ENCODE peak calls at places on chromosome 15, in seven cellular contexts. V is SK-N-SH, P is HCT116, Q is Panc1, D is K562, C is GM12878, X is sigmoid colon. Y is an unnamed sample.

GRCh38 chr15:62445244-62445643 is 280.2 kb upstream of the C2CD4B start:
- DNase-seq in C (no peak), X (no peak), P (no peak), D (no peak), V (no peak), Q (peak; percentile 32), Y (no peak)

GRCh38 chr15:48466825-48467224 is 135.6 kb downstream of the DUT start:
- DNase-seq in V (no peak), X (no peak), D (no peak), Q (no peak), P (no peak), C (no peak), Y (no peak)

GRCh38 chr15:41562784-41563198 is 3.8 kb downstream of the TYRO3 start:
- DNase-seq in V (no peak), X (no peak), Q (no peak), P (no peak), D (peak; percentile 80), C (no peak), Y (no peak)

GRCh38 chr15:68326711-68327412 is 49.3 kb downstream of the FEM1B start:
- DNase-seq in V (no peak), Q (no peak), D (no peak), X (no peak), P (no peak), C (no peak), Y (no peak)

GRCh38 chr15:52362497-52362896 is 66.9 kb upstream of the MYO5C start:
- DNase-seq in P (no peak), Q (no peak), C (no peak), X (no peak), V (no peak), D (no peak), Y (no peak)

GRCh38 chr15:26974120-26974780 is 3.3 kb downstream of the GABRG3 start:
- DNase-seq in V (peak; percentile 50), X (no peak), D (peak; percentile 14), Q (peak; percentile 0), C (no peak), P (no peak), Y (no peak)

GRCh38 chr15:62449638-62450037 is 284.6 kb upstream of the C2CD4B start:
- DNase-seq in P (no peak), X (no peak), Q (no peak), D (no peak), V (no peak), C (no peak), Y (no peak)

GRCh38 chr15:52440414-52440813 is 88.3 kb downstream of the MYO5A start:
- DNase-seq in X (no peak), C (no peak), D (no peak), Q (no peak), P (peak; percentile 45), V (no peak), Y (no peak)

GRCh38 chr15:55715355-55716076 is 27.4 kb downstream of the PRTG start:
- DNase-seq in Q (no peak), D (no peak), V (no peak), X (no peak), P (no peak), C (no peak), Y (no peak)

GRCh38 chr15:62486041-62486440 is 321.0 kb upstream of the C2CD4B start:
- DNase-seq in D (no peak), V (no peak), X (no peak), P (no peak), Q (no peak), C (no peak), Y (no peak)

GRCh38 chr15:45457641-45458539 is 64.7 kb downstream of the SLC30A4 start:
- DNase-seq in V (peak; percentile 74), P (peak; percentile 79), D (peak; percentile 76), C (peak; percentile 69), X (peak; percentile 78), Q (peak; percentile 87), Y (peak; percentile 82)

GRCh38 chr15:99123706-99124451 is 19.0 kb downstream of the SYNM start:
- DNase-seq in C (no peak), V (peak; percentile 93), D (peak; percentile 14), Q (no peak), X (peak; percentile 97), P (peak; percentile 86), Y (peak; percentile 46)

GRCh38 chr15:48790716-48791115 is 20.2 kb downstream of the CEP152 start:
- DNase-seq in C (no peak), V (no peak), Q (no peak), X (no peak), P (no peak), D (no peak), Y (no peak)

GRCh38 chr15:25090073-25090733 is 135.4 kb downstream of the SNRPN start:
- DNase-seq in D (no peak), P (no peak), C (no peak), X (no peak), V (no peak), Q (no peak), Y (no peak)

GRCh38 chr15:28105224-28105791 is 6.2 kb upstream of the OCA2 start:
- DNase-seq in V (no peak), P (no peak), Q (no peak), X (peak; percentile 50), C (no peak), D (no peak), Y (no peak)

GRCh38 chr15:63668601-63669000 is 71.4 kb downstream of the FBXL22 start:
- DNase-seq in Q (no peak), X (no peak), V (no peak), P (no peak), D (no peak), C (no peak), Y (no peak)

GRCh38 chr15:39130556-39131379 is 450.1 kb upstream of the THBS1 start:
- DNase-seq in C (no peak), P (no peak), D (no peak), X (no peak), Q (no peak), V (no peak), Y (no peak)

GRCh38 chr15:30023798-30024295 is 58.9 kb upstream of the GOLGA8J start:
- DNase-seq in D (no peak), V (no peak), Q (no peak), P (no peak), C (no peak), X (no peak), Y (no peak)

GRCh38 chr15:91946914-91947313 is 93.4 kb downstream of the SLCO3A1 start:
- DNase-seq in X (no peak), D (no peak), V (no peak), Q (no peak), C (no peak), P (no peak), Y (no peak)

GRCh38 chr15:75864213-75865059 is 21.2 kb downstream of the UBE2Q2 start:
- DNase-seq in X (no peak), V (no peak), P (no peak), Q (no peak), C (no peak), D (no peak), Y (no peak)

DNA sequence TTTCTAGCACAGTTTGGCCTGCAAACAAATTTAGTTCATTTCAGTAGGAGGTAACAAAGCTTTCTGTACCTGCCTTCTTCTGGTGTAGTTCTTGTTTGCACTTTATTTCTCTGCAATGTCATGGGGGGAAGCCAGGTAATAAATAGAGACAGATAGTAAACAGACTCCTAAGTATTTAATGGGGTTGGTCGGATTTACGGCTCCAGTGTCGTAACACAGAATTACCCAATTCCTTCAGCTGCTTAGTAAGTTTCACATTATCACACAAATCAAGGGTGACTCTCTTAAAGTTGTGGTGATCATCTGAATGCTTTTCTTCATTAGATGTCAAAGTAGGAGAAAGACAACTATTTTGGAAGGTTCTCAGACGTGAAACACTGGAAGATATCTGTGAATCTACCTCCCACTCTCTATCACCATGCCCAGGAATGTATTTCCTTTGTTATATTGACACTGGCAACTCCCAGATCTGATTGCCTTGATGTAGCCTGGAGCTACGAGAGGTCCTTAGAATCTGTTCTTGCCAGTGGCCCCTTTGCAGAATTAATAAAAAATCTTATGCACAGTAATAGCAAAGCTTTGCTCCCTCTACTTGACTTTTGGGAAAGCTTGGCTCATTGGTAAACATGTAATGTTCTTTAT is 25.0 kb upstream of the TMC3 start:
- DNase-seq in V (no peak), P (no peak), C (no peak), X (no peak), Q (no peak), D (no peak), Y (peak; percentile 70)
- H3K27ac ChIP-seq in V (no peak overlapping the region), P (no peak overlapping the region), C (no peak overlapping the region), X (no peak overlapping the region), Q (no peak overlapping the region), D (no peak overlapping the region), Y (peak overlapping the region; percentile 41)

GRCh38 chr15:73628976-73629854 is 4.0 kb downstream of the NPTN start:
- DNase-seq in X (no peak), D (no peak), P (no peak), Q (no peak), V (peak; percentile 35), C (no peak), Y (no peak)
- H3K4me1 ChIP-seq in X (no peaks in the 10 kb centered on the region), D (peaks cover 25% of the 10 kb centered on the region), P (peaks cover 10% of the 10 kb centered on the region), Q (peaks cover 37% of the 10 kb centered on the region), V (peaks cover 28% of the 10 kb centered on the region), C (peaks cover 22% of the 10 kb centered on the region), Y (peaks cover 5% of the 10 kb centered on the region)

GRCh38 chr15:81047948-81048347 is 47.2 kb downstream of the TLNRD1 start:
- DNase-seq in Q (no peak), P (no peak), D (no peak), C (no peak), X (no peak), V (no peak), Y (no peak)

GRCh38 chr15:81050259-81050658 is 49.5 kb downstream of the TLNRD1 start:
- DNase-seq in X (no peak), C (no peak), P (no peak), D (no peak), V (no peak), Q (no peak), Y (no peak)

GRCh38 chr15:81052046-81052445 is 51.3 kb downstream of the TLNRD1 start:
- DNase-seq in P (no peak), V (no peak), D (no peak), X (no peak), Q (no peak), C (no peak), Y (no peak)

GRCh38 chr15:81050806-81051205 is 50.1 kb downstream of the TLNRD1 start:
- DNase-seq in P (no peak), Q (no peak), D (no peak), C (no peak), X (no peak), V (no peak), Y (no peak)

DNA sequence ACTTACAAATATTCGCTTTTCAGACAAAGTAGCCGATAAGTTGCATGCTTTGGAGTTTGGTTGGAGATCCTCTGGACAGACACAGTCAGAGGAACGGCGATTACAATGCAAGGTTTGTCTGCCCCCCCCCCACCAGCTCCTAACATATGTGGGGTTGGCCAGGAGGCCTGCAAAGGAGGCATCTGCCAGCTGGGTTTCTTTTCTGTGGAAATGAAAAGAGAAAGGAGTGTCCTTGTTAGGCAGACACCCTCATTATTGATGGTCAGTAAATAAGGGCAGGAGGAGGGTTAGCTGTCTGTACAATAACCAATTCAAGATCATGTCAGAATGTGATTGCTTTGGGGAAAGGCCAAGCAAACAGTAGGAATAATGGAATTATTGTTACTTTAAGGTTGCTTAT is 49.1 kb downstream of the TLNRD1 start:
- DNase-seq in V (no peak), D (no peak), C (no peak), Q (no peak), X (no peak), P (no peak), Y (no peak)
- TF ChIP-seq POLR2AphosphoS5 in V (no peak), D (no peak), C (no peak), Q (no peak), X (no peak), P (no peak), Y (no peak)

DNA sequence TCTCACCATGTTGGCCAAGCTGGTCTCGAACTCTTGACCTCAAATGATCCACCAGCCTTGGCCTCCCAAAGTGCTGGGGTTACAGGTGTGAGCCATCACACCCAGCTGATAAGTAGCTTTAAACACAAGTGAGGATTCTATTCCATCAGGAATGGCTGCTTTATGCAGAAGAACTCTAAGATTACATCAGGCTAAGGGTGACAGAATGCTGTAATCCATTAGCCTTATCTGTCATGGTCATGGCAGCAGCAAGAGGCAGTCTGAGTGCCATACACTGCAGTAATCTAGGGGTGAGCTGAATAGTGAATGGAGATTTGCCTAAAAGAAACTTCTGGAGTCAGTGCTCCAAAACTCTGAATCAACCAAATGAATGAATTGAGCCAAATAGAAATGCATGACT is 39.5 kb downstream of the LIPC start:
- DNase-seq in Q (no peak), D (no peak), C (no peak), P (no peak), X (no peak), V (no peak), Y (no peak)
- H3K27ac ChIP-seq in Q (peak overlapping the region; percentile 0), D (no peak overlapping the region), C (no peak overlapping the region), P (no peak overlapping the region), X (no peak overlapping the region), V (no peak overlapping the region), Y (no peak overlapping the region)

Y was measured in prostate gland.